ENCODE peak calls at places on chromosomes 2 and 18, in eight cellular contexts. D, P, V, J, Z, L, A and F are unnamed samples. For H3K4me1, the result is how much of the 10 kb centered on the place peaks cover.

GRCh38 chr18:12310762-12311161 is 2.7 kb downstream of the TUBB6 start:
- DNase-seq in D (peak), P (no peak), V (no peak), J (no peak), Z (peak), L (no peak), A (peak), F (no peak)

GRCh38 chr2:66432801-66433694 is 1.9 kb upstream of the MEIS1 start:
- DNase-seq in D (peak), P (no peak), V (peak), J (peak), Z (peak), L (peak), A (peak), F (peak)

GRCh38 chr2:190469770-190470169 is 61.6 kb downstream of the MFSD6 start:
- DNase-seq in D (no peak), P (peak), V (peak), J (peak), Z (peak), L (no peak), A (peak), F (no peak)

GRCh38 chr18:73079920-73080319 is 212.1 kb upstream of the NETO1 start:
- DNase-seq in D (no peak), P (no peak), V (no peak), J (no peak), Z (no peak), L (no peak), A (no peak), F (no peak)

GRCh38 chr18:12393510-12393909 is 14.2 kb upstream of the PRELID3A start:
- DNase-seq in D (no peak), P (no peak), V (no peak), J (no peak), Z (no peak), L (no peak), A (no peak), F (no peak)

GRCh38 chr2:43075054-43075593 is 151.3 kb downstream of the ZFP36L2 start:
- DNase-seq in D (peak), P (no peak), V (peak), J (peak), Z (peak), L (no peak), A (peak), F (peak)

GRCh38 chr2:190646780-190647626 is 1.9 kb upstream of the NAB1 start:
- DNase-seq in D (no peak), P (no peak), V (peak), J (peak), Z (no peak), L (no peak), A (peak), F (no peak)

GRCh38 chr2:219182331-219183150 is 4.5 kb downstream of the RETREG2 start:
- DNase-seq in D (no peak), P (no peak), V (no peak), J (peak), Z (no peak), L (peak), A (no peak), F (no peak)

GRCh38 chr2:23926289-23926749 is 604 bp downstream of the ATAD2B start:
- DNase-seq in D (no peak), P (no peak), V (no peak), J (peak), Z (no peak), L (no peak), A (peak), F (peak)

GRCh38 chr2:3261511-3261910 is 116.1 kb downstream of the EIPR1 start:
- DNase-seq in D (no peak), P (no peak), V (no peak), J (no peak), Z (no peak), L (no peak), A (no peak), F (no peak)

GRCh38 chr2:2333076-2333475 is 2.0 kb upstream of the MYT1L start:
- DNase-seq in D (no peak), P (no peak), V (no peak), J (no peak), Z (peak), L (no peak), A (no peak), F (no peak)

GRCh38 chr2:221629478-221629877 is 57.4 kb upstream of the EPHA4 start:
- DNase-seq in D (no peak), P (peak), V (no peak), J (no peak), Z (no peak), L (no peak), A (peak), F (no peak)

GRCh38 chr2:167345559-167345958 is 457.3 kb downstream of the XIRP2 start:
- DNase-seq in D (no peak), P (no peak), V (no peak), J (no peak), Z (no peak), L (no peak), A (no peak), F (no peak)

GRCh38 chr18:45851196-45851925 is 25.9 kb downstream of the SIGLEC15 start:
- DNase-seq in D (no peak), P (no peak), V (no peak), J (no peak), Z (no peak), L (no peak), A (no peak), F (no peak)

GRCh38 chr18:45856526-45856925 is 31.1 kb downstream of the SIGLEC15 start:
- DNase-seq in D (no peak), P (no peak), V (peak), J (no peak), Z (no peak), L (no peak), A (peak), F (no peak)

GRCh38 chr18:45850021-45850420 is 24.5 kb downstream of the SIGLEC15 start:
- DNase-seq in D (no peak), P (no peak), V (no peak), J (no peak), Z (no peak), L (no peak), A (peak), F (no peak)

GRCh38 chr18:45852631-45853030 is 27.2 kb downstream of the SIGLEC15 start:
- DNase-seq in D (no peak), P (no peak), V (peak), J (no peak), Z (no peak), L (no peak), A (no peak), F (no peak)

GRCh38 chr18:45854036-45854586 is 28.6 kb downstream of the SIGLEC15 start:
- DNase-seq in D (no peak), P (no peak), V (no peak), J (no peak), Z (no peak), L (no peak), A (no peak), F (no peak)
- H3K4me1 ChIP-seq in D (under half), P (under half), V (under half), J (under half), Z (under half), L (under half), A (under half), F (under half)

GRCh38 chr18:32770181-32770650 is 2.6 kb downstream of the KLHL14 start:
- DNase-seq in D (no peak), P (no peak), V (no peak), J (no peak), Z (no peak), L (no peak), A (no peak), F (no peak)

GRCh38 chr18:32770651-32771168 is 2.1 kb downstream of the KLHL14 start:
- DNase-seq in D (no peak), P (no peak), V (no peak), J (peak), Z (no peak), L (no peak), A (no peak), F (peak)

GRCh38 chr18:32769242-32770180 is 3.3 kb downstream of the KLHL14 start:
- DNase-seq in D (no peak), P (no peak), V (no peak), J (peak), Z (no peak), L (no peak), A (no peak), F (peak)

GRCh38 chr18:32767400-32767799 is 5.4 kb downstream of the KLHL14 start:
- DNase-seq in D (no peak), P (no peak), V (no peak), J (no peak), Z (no peak), L (no peak), A (no peak), F (no peak)

GRCh38 chr18:32768646-32769206 is 4.1 kb downstream of the KLHL14 start:
- DNase-seq in D (no peak), P (no peak), V (no peak), J (no peak), Z (no peak), L (no peak), A (no peak), F (no peak)
- H3K4me3 ChIP-seq in D (no peak), P (no peak), V (peak), J (no peak), Z (no peak), L (no peak), A (no peak), F (no peak)

GRCh38 chr2:101743288-101743687 is 45.8 kb downstream of the MAP4K4 start:
- DNase-seq in D (no peak), P (no peak), V (no peak), J (no peak), Z (no peak), L (no peak), A (no peak), F (no peak)
- H3K4me1 ChIP-seq in D (half or more), P (under half), V (under half), J (under half), Z (under half), L (under half), A (half or more), F (half or more)

GRCh38 chr2:164621761-164622105 is 451 bp upstream of the GRB14 start:
- DNase-seq in D (no peak), P (no peak), V (no peak), J (no peak), Z (no peak), L (peak), A (no peak), F (no peak)
- H3K4me3 ChIP-seq in D (peak), P (peak), V (peak), J (peak), Z (no peak), L (peak), A (peak), F (peak)